ENCODE peak calls at places on chromosomes 11 and 22, in four cellular contexts. M, T, S and C are unnamed samples.

GRCh38 chr11:47392546-47393162 is 14.3 kb upstream of the SPI1 start:
- DNase-seq in S (no peak), T (no peak), M (no peak), C (no peak)

GRCh38 chr11:43989162-43989961 is 46.9 kb downstream of the C11orf96 start:
- DNase-seq in S (no peak), M (peak), T (no peak), C (no peak)

GRCh38 chr22:42229455-42230149 is 40.9 kb downstream of the TCF20 start:
- DNase-seq in T (peak), S (no peak), M (no peak), C (peak)

GRCh38 chr22:49334589-49334873 is 493.1 kb downstream of the BRD1 start:
- DNase-seq in S (no peak), M (no peak), T (no peak), C (no peak)

GRCh38 chr22:45317551-45318167 is 7.9 kb downstream of the FAM118A start:
- DNase-seq in M (peak), T (peak), S (peak), C (peak)

GRCh38 chr22:29394931-29395581 is 6.7 kb upstream of the AP1B1 start:
- DNase-seq in M (peak), T (peak), S (peak), C (peak)

GRCh38 chr11:76263166-76263565 is 56.9 kb upstream of the WNT11 start:
- DNase-seq in T (no peak), S (no peak), M (no peak), C (no peak)

GRCh38 chr11:47603295-47603694 is 9.1 kb upstream of the C1QTNF4 start:
- DNase-seq in S (no peak), M (no peak), T (no peak), C (no peak)

GRCh38 chr22:30245985-30246901 is at the start of gene LIF:
- DNase-seq in M (no peak), T (peak), S (no peak), C (peak)

GRCh38 chr22:40436460-40437431 is 66.4 kb downstream of the SGSM3 start:
- DNase-seq in T (peak), M (peak), S (peak), C (peak)

GRCh38 chr22:28891156-28891733 is 7.9 kb downstream of the ZNRF3 start:
- DNase-seq in M (no peak), S (no peak), T (no peak), C (no peak)

GRCh38 chr11:125952559-125952958 is 6.7 kb downstream of the VSIG10L2 start:
- DNase-seq in S (no peak), M (no peak), T (no peak), C (peak)

GRCh38 chr11:62493801-62494200 is 52.8 kb downstream of the AHNAK start:
- DNase-seq in M (no peak), S (no peak), T (no peak), C (no peak)

GRCh38 chr11:105078283-105078682 is 33.1 kb upstream of the CARD16 start:
- DNase-seq in T (no peak), S (no peak), M (no peak), C (no peak)

GRCh38 chr22:30265851-30266444 is 703 bp downstream of the OSM start:
- DNase-seq in M (no peak), T (peak), S (no peak), C (no peak)

GRCh38 chr22:23182289-23183106 is 2.2 kb downstream of the BCR start:
- DNase-seq in M (no peak), S (no peak), T (no peak), C (peak)

GRCh38 chr11:99979052-99979451 is 708.0 kb upstream of the ARHGAP42 start:
- DNase-seq in M (no peak), S (no peak), T (no peak), C (no peak)

GRCh38 chr22:34866081-34866480 is 199.9 kb upstream of the ISX start:
- DNase-seq in S (no peak), M (no peak), T (no peak), C (no peak)

GRCh38 chr11:119720311-119720710 is 8.7 kb downstream of the NECTIN1 start:
- DNase-seq in T (peak), M (no peak), S (no peak), C (no peak)

GRCh38 chr22:36192601-36193000 is 9.0 kb downstream of the APOL4 start:
- DNase-seq in T (no peak), M (no peak), S (no peak), C (no peak)

GRCh38 chr22:44907765-44908737 is 101.8 kb downstream of the PHF21B start:
- DNase-seq in M (no peak), T (no peak), S (no peak), C (no peak)

GRCh38 chr11:29018631-29019030 is 910.4 kb downstream of the METTL15 start:
- DNase-seq in T (peak), S (peak), M (no peak), C (peak)

GRCh38 chr11:99614353-99614752 is 593.6 kb downstream of the CNTN5 start:
- DNase-seq in T (no peak), S (no peak), M (no peak), C (no peak)

GRCh38 chr22:43177479-43177878 is 9.5 kb downstream of the TTLL12 start:
- DNase-seq in S (no peak), T (no peak), M (no peak), C (no peak)

GRCh38 chr22:44428941-44429615 is 69.0 kb downstream of the RTL6 start:
- DNase-seq in M (no peak), S (no peak), T (no peak), C (no peak)

GRCh38 chr22:27110985-27111451 is 453.6 kb downstream of the MIAT start:
- DNase-seq in S (peak), M (no peak), T (no peak), C (no peak)

GRCh38 chr22:44648821-44649566 is 53.0 kb upstream of the PRR5 start:
- DNase-seq in M (no peak), T (peak), S (no peak), C (peak)

GRCh38 chr22:31083923-31084810 is 3.0 kb downstream of the SMTN start:
- DNase-seq in S (no peak), T (no peak), M (no peak), C (no peak)

GRCh38 chr11:46338636-46338987 is 8.7 kb upstream of the DGKZ start:
- DNase-seq in M (no peak), S (no peak), T (peak), C (no peak)
- H3K4me3 ChIP-seq in M (peak), S (no peak), T (no peak), C (no peak)

GRCh38 chr11:121099885-121100284 is 1.2 kb upstream of the TECTA start:
- DNase-seq in M (no peak), T (peak), S (no peak), C (peak)
- H3K4me3 ChIP-seq in M (no peak), T (no peak), S (no peak), C (no peak)

GRCh38 chr11:64918056-64918455 is 1.0 kb upstream of the ATG2A start:
- DNase-seq in S (peak), M (no peak), T (peak), C (peak)

GRCh38 chr11:64917663-64917995 is 620 bp upstream of the ATG2A start:
- DNase-seq in M (no peak), S (no peak), T (no peak), C (no peak)

GRCh38 chr11:64919627-64920026 is 2.6 kb upstream of the ATG2A start:
- DNase-seq in S (no peak), M (no peak), T (no peak), C (no peak)

GRCh38 chr11:64921384-64921783 is 3.1 kb upstream of the PPP2R5B start:
- DNase-seq in S (no peak), M (no peak), T (no peak), C (no peak)

DNA sequence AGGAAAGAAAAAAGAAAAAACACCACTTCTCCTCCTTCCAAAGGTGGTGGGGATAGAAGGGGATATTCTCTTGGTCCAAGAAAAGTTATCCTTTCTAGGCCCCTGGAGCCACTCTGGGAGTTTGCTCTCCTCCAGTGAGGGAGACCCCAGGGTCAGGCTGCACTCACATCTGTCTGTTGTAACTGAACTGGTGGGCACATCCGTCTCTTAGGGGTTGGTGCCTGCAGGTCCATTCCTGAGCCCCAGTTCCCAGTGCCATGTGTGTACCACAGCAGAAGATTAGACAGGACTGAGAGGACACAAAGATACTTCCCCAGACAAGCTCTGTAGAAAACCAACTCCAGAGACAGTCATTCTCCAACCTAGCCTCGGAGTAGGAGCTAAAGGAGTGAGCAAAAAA is 3.1 kb upstream of the ATG2A start:
- DNase-seq in T (no peak), M (no peak), S (no peak), C (no peak)
- H3K4me3 ChIP-seq in T (no peak), M (no peak), S (no peak), C (no peak)

DNA sequence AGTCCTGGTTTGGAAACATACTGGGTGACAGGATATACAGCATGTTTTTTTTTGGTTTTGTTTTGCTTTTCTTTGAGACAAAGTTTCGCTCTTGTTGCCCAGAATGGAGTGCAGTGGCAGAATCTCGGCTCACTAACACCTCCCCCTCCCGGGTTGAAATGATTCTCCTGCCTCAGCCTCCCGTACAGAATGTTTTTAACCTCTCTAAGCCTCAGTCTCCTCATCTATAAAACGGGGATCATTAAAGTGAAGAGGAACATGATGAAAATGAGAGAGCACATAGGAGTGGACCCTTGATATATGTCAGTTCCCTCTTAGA is 28.1 kb upstream of the SCARF2 start:
- DNase-seq in S (no peak), M (no peak), T (no peak), C (no peak)
- H3K4me3 ChIP-seq in S (no peak), M (no peak), T (no peak), C (no peak)

GRCh38 chr11:5625281-5625680 is 480 bp downstream of the TRIM34 start:
- DNase-seq in S (no peak), T (no peak), M (no peak), C (no peak)
- H3K4me3 ChIP-seq in S (peak), T (peak), M (peak), C (peak)